ENCODE peak calls at places on chromosomes 7 and 10, in four cellular contexts. D, R, Q and J are unnamed samples.

GRCh38 chr7:544528-545221 is 25.0 kb upstream of the PDGFA start:
- DNase-seq in R (no peak), Q (no peak), D (no peak), J (no peak)

GRCh38 chr7:157183832-157184231 is 45.1 kb downstream of the UBE3C start:
- DNase-seq in R (no peak), Q (no peak), D (no peak), J (no peak)

GRCh38 chr7:102912742-102913141 is at the start of gene LRRC17:
- DNase-seq in D (no peak), R (no peak), Q (peak), J (no peak)

GRCh38 chr7:28641752-28642546 is 229.6 kb downstream of the CREB5 start:
- DNase-seq in R (no peak), D (no peak), Q (no peak), J (no peak)

GRCh38 chr10:24721254-24722106 is 2.2 kb downstream of the ARHGAP21 start:
- DNase-seq in D (no peak), R (no peak), Q (no peak), J (no peak)

GRCh38 chr7:102248456-102249395 is 37.9 kb upstream of the SH2B2 start:
- DNase-seq in Q (no peak), R (no peak), D (no peak), J (no peak)

GRCh38 chr7:82173400-82174021 is 270.1 kb downstream of the CACNA2D1 start:
- DNase-seq in D (no peak), R (no peak), Q (no peak), J (no peak)

GRCh38 chr7:106050743-106051110 is 61.4 kb downstream of the SYPL1 start:
- DNase-seq in R (no peak), Q (peak), D (no peak), J (no peak)

GRCh38 chr7:20642171-20642570 is 26.7 kb downstream of the ABCB5 start:
- DNase-seq in Q (peak), R (no peak), D (no peak), J (peak)

GRCh38 chr7:149719912-149720335 is 53.5 kb downstream of the ZNF467 start:
- DNase-seq in Q (no peak), D (peak), R (no peak), J (no peak)

GRCh38 chr7:112201421-112201820 is 4.8 kb downstream of the DOCK4 start:
- DNase-seq in R (no peak), D (no peak), Q (no peak), J (no peak)

GRCh38 chr10:125549656-125550055 is 133.3 kb downstream of the TEX36 start:
- DNase-seq in D (no peak), R (no peak), Q (no peak), J (no peak)

GRCh38 chr7:25926009-25926408 is 226.0 kb upstream of the NFE2L3 start:
- DNase-seq in Q (no peak), R (no peak), D (peak), J (no peak)

GRCh38 chr7:39238209-39238869 is 260.6 kb downstream of the POU6F2 start:
- DNase-seq in R (no peak), D (no peak), Q (no peak), J (no peak)

GRCh38 chr10:28503114-28503513 is 29.8 kb upstream of the WAC start:
- DNase-seq in R (no peak), D (no peak), Q (no peak), J (no peak)

GRCh38 chr10:79311581-79312407 is 35.5 kb upstream of the PPIF start:
- DNase-seq in Q (no peak), D (no peak), R (no peak), J (no peak)

GRCh38 chr10:57880441-57881301 is 387.0 kb downstream of the IPMK start:
- DNase-seq in D (no peak), Q (no peak), R (no peak), J (no peak)

GRCh38 chr10:51937313-51937712 is 237.9 kb upstream of the CSTF2T start:
- DNase-seq in D (no peak), Q (peak), R (no peak), J (no peak)

GRCh38 chr7:491958-492713 is 27.5 kb downstream of the PDGFA start:
- DNase-seq in D (no peak), Q (no peak), R (no peak), J (no peak)

GRCh38 chr10:4383683-4384082 is 442.3 kb upstream of the AKR1E2 start:
- DNase-seq in Q (no peak), D (no peak), R (no peak), J (no peak)

GRCh38 chr10:69409968-69410367 is 6.8 kb downstream of the TACR2 start:
- DNase-seq in R (no peak), D (no peak), Q (no peak), J (no peak)

GRCh38 chr10:104880655-104881222 is 239.6 kb downstream of the SORCS3 start:
- DNase-seq in D (no peak), Q (no peak), R (no peak), J (no peak)

GRCh38 chr10:76456190-76456589 is 1024.8 kb downstream of the LRMDA start:
- DNase-seq in D (peak), R (no peak), Q (no peak), J (no peak)

GRCh38 chr7:47954231-47954911 is 6.1 kb upstream of the PKD1L1 start:
- DNase-seq in Q (peak), D (no peak), R (no peak), J (no peak)

GRCh38 chr10:12699258-12699700 is 302.2 kb downstream of the CCDC3 start:
- DNase-seq in Q (peak), D (no peak), R (peak), J (no peak)